ENCODE peak calls at places on chromosome 3, in five cellular contexts. One of them, this sample, is unnamed.

GRCh38 chr3:155603302-155603701 is 141.6 kb downstream of the PLCH1 start:
- DNase-seq in H7: no peak
- DNase-seq in AG04450: no peak
- DNase-seq in A549: no peak
- DNase-seq in effector memory CD8-positive, alpha-beta T cell: no peak
- DNase-seq in this sample: no peak

GRCh38 chr3:89025185-89025584 is 82.2 kb upstream of the EPHA3 start:
- DNase-seq in H7: no peak
- DNase-seq in AG04450: no peak
- DNase-seq in effector memory CD8-positive, alpha-beta T cell: no peak
- DNase-seq in A549: no peak
- DNase-seq in this sample: no peak

GRCh38 chr3:189629803-189630455 is 1.3 kb upstream of the TP63 start:
- DNase-seq in A549: no peak
- DNase-seq in H7: no peak
- DNase-seq in AG04450: no peak
- DNase-seq in effector memory CD8-positive, alpha-beta T cell: no peak
- DNase-seq in this sample: no peak

GRCh38 chr3:188594137-188594536 is 440.2 kb downstream of the LPP start:
- DNase-seq in AG04450: peak
- DNase-seq in H7: no peak
- DNase-seq in effector memory CD8-positive, alpha-beta T cell: no peak
- DNase-seq in A549: no peak
- DNase-seq in this sample: no peak

GRCh38 chr3:99878005-99878404 is 60.3 kb downstream of the CMSS1 start:
- DNase-seq in A549: no peak
- DNase-seq in effector memory CD8-positive, alpha-beta T cell: no peak
- DNase-seq in AG04450: no peak
- DNase-seq in H7: no peak
- DNase-seq in this sample: no peak

GRCh38 chr3:105513886-105514285 is 147.2 kb downstream of the ALCAM start:
- DNase-seq in AG04450: no peak
- DNase-seq in A549: no peak
- DNase-seq in H7: no peak
- DNase-seq in effector memory CD8-positive, alpha-beta T cell: no peak
- DNase-seq in this sample: no peak

GRCh38 chr3:127457094-127457475 is 133.4 kb downstream of the TPRA1 start:
- DNase-seq in AG04450: no peak
- DNase-seq in effector memory CD8-positive, alpha-beta T cell: no peak
- DNase-seq in A549: no peak
- DNase-seq in H7: peak
- DNase-seq in this sample: no peak

GRCh38 chr3:180252683-180253082 is 215.9 kb upstream of the PEX5L start:
- DNase-seq in effector memory CD8-positive, alpha-beta T cell: no peak
- DNase-seq in A549: no peak
- DNase-seq in AG04450: no peak
- DNase-seq in H7: no peak
- DNase-seq in this sample: no peak

GRCh38 chr3:99637381-99638111 is 848 bp upstream of the COL8A1 start:
- DNase-seq in H7: peak
- DNase-seq in effector memory CD8-positive, alpha-beta T cell: no peak
- DNase-seq in AG04450: peak
- DNase-seq in A549: no peak
- DNase-seq in this sample: no peak

GRCh38 chr3:53829605-53830004 is 16.6 kb downstream of the CHDH start:
- DNase-seq in effector memory CD8-positive, alpha-beta T cell: no peak
- DNase-seq in AG04450: no peak
- DNase-seq in A549: no peak
- DNase-seq in H7: no peak
- DNase-seq in this sample: no peak

GRCh38 chr3:196604548-196604947 is 34.9 kb upstream of the NRROS start:
- DNase-seq in A549: no peak
- DNase-seq in H7: no peak
- DNase-seq in effector memory CD8-positive, alpha-beta T cell: no peak
- DNase-seq in AG04450: no peak
- DNase-seq in this sample: no peak

GRCh38 chr3:52742418-52743041 is 28.2 kb downstream of the NEK4 start:
- DNase-seq in AG04450: no peak
- DNase-seq in H7: peak
- DNase-seq in A549: peak
- DNase-seq in effector memory CD8-positive, alpha-beta T cell: no peak
- DNase-seq in this sample: peak

GRCh38 chr3:49279376-49279775 is 2.3 kb upstream of the C3orf62 start:
- DNase-seq in effector memory CD8-positive, alpha-beta T cell: no peak
- DNase-seq in H7: no peak
- DNase-seq in AG04450: no peak
- DNase-seq in A549: no peak
- DNase-seq in this sample: no peak

GRCh38 chr3:178255315-178255714 is 280.9 kb upstream of the KCNMB2 start:
- DNase-seq in effector memory CD8-positive, alpha-beta T cell: no peak
- DNase-seq in H7: no peak
- DNase-seq in A549: no peak
- DNase-seq in AG04450: no peak
- DNase-seq in this sample: no peak

GRCh38 chr3:126745760-126746394 is 41.8 kb downstream of the CHCHD6 start:
- DNase-seq in effector memory CD8-positive, alpha-beta T cell: no peak
- DNase-seq in A549: no peak
- DNase-seq in AG04450: no peak
- DNase-seq in H7: no peak
- DNase-seq in this sample: no peak

GRCh38 chr3:13072239-13073041 is 789 bp downstream of the IQSEC1 start:
- DNase-seq in AG04450: no peak
- DNase-seq in A549: no peak
- DNase-seq in H7: peak
- DNase-seq in effector memory CD8-positive, alpha-beta T cell: no peak
- DNase-seq in this sample: no peak

GRCh38 chr3:69695443-69695842 is 43.8 kb upstream of the MITF start:
- DNase-seq in A549: no peak
- DNase-seq in effector memory CD8-positive, alpha-beta T cell: no peak
- DNase-seq in AG04450: no peak
- DNase-seq in H7: no peak
- DNase-seq in this sample: no peak

GRCh38 chr3:190491533-190492054 is 22.3 kb upstream of the IL1RAP start:
- DNase-seq in effector memory CD8-positive, alpha-beta T cell: no peak
- DNase-seq in AG04450: no peak
- DNase-seq in H7: no peak
- DNase-seq in A549: no peak
- DNase-seq in this sample: no peak

GRCh38 chr3:165259518-165260193 is 63.5 kb upstream of the SLITRK3 start:
- DNase-seq in A549: no peak
- DNase-seq in AG04450: no peak
- DNase-seq in effector memory CD8-positive, alpha-beta T cell: no peak
- DNase-seq in H7: no peak
- DNase-seq in this sample: no peak

GRCh38 chr3:184332370-184333090 is 4.9 kb upstream of the FAM131A start:
- DNase-seq in A549: no peak
- DNase-seq in AG04450: peak
- DNase-seq in H7: no peak
- DNase-seq in effector memory CD8-positive, alpha-beta T cell: no peak
- DNase-seq in this sample: no peak

GRCh38 chr3:76078101-76078500 is 292.8 kb upstream of the ZNF717 start:
- DNase-seq in AG04450: no peak
- DNase-seq in effector memory CD8-positive, alpha-beta T cell: no peak
- DNase-seq in A549: no peak
- DNase-seq in H7: no peak
- DNase-seq in this sample: no peak

GRCh38 chr3:118842147-118842863 is 192.3 kb downstream of the IGSF11 start:
- DNase-seq in effector memory CD8-positive, alpha-beta T cell: no peak
- DNase-seq in A549: no peak
- DNase-seq in H7: no peak
- DNase-seq in AG04450: no peak
- DNase-seq in this sample: no peak

GRCh38 chr3:155673411-155673810 is 71.5 kb downstream of the PLCH1 start:
- DNase-seq in H7: no peak
- DNase-seq in AG04450: no peak
- DNase-seq in effector memory CD8-positive, alpha-beta T cell: no peak
- DNase-seq in A549: no peak
- DNase-seq in this sample: no peak

GRCh38 chr3:185253645-185254410 is at the start of gene EHHADH:
- DNase-seq in A549: peak
- DNase-seq in AG04450: no peak
- DNase-seq in H7: peak
- DNase-seq in effector memory CD8-positive, alpha-beta T cell: peak
- DNase-seq in this sample: peak

GRCh38 chr3:108088697-108089096 is 2.1 kb downstream of the CD47 start:
- DNase-seq in H7: no peak
- DNase-seq in A549: no peak
- DNase-seq in effector memory CD8-positive, alpha-beta T cell: peak
- DNase-seq in AG04450: no peak
- DNase-seq in this sample: no peak

GRCh38 chr3:10255835-10256234 is 7.6 kb downstream of the TATDN2 start:
- DNase-seq in H7: no peak
- DNase-seq in A549: no peak
- DNase-seq in effector memory CD8-positive, alpha-beta T cell: no peak
- DNase-seq in AG04450: no peak
- DNase-seq in this sample: no peak

GRCh38 chr3:48273594-48274211 is 32.8 kb downstream of the ZNF589 start:
- DNase-seq in A549: peak
- DNase-seq in effector memory CD8-positive, alpha-beta T cell: peak
- DNase-seq in AG04450: peak
- DNase-seq in H7: peak
- DNase-seq in this sample: peak

GRCh38 chr3:57961828-57962447 is 46.3 kb upstream of the FLNB start:
- DNase-seq in H7: peak
- DNase-seq in effector memory CD8-positive, alpha-beta T cell: no peak
- DNase-seq in AG04450: no peak
- DNase-seq in A549: no peak
- DNase-seq in this sample: no peak

GRCh38 chr3:171770689-171771620 is 39.3 kb downstream of the PLD1 start:
- DNase-seq in effector memory CD8-positive, alpha-beta T cell: no peak
- DNase-seq in AG04450: peak
- DNase-seq in H7: peak
- DNase-seq in A549: peak
- DNase-seq in this sample: peak

GRCh38 chr3:4680881-4681300 is 187.7 kb downstream of the ITPR1 start:
- DNase-seq in AG04450: no peak
- DNase-seq in H7: no peak
- DNase-seq in effector memory CD8-positive, alpha-beta T cell: no peak
- DNase-seq in A549: no peak
- DNase-seq in this sample: no peak

This sample was measured in smooth muscle cell of the brain vasculature.